ENCODE peak calls at places on chromosomes 2 and 18, in six cellular contexts. T, H, I, S, D and Z are unnamed samples.

GRCh38 chr2:8135051-8135675 is 546.7 kb upstream of the ID2 start:
- DNase-seq in D (no peak), T (no peak), S (no peak), I (no peak), H (no peak), Z (no peak)

GRCh38 chr2:20249170-20249569 is 24.2 kb upstream of the SDC1 start:
- DNase-seq in H (no peak), S (no peak), T (no peak), D (no peak), I (no peak), Z (no peak)

GRCh38 chr2:143083636-143084035 is 45.6 kb upstream of the ARHGAP15 start:
- DNase-seq in T (no peak), I (no peak), S (no peak), H (peak), D (no peak), Z (no peak)

GRCh38 chr2:240902615-240903041 is 3.5 kb upstream of the CROCC2 start:
- DNase-seq in H (no peak), T (no peak), S (no peak), I (no peak), D (no peak), Z (no peak)

GRCh38 chr2:239394346-239394945 is 6.4 kb downstream of the HDAC4 start:
- DNase-seq in S (no peak), T (no peak), I (no peak), H (no peak), D (no peak), Z (peak)

GRCh38 chr2:108323619-108324018 is 34.9 kb downstream of the SULT1C2 start:
- DNase-seq in S (no peak), D (no peak), T (no peak), I (no peak), H (no peak), Z (no peak)

GRCh38 chr18:34794346-34794745 is 84.2 kb downstream of the DTNA start:
- DNase-seq in T (no peak), H (no peak), D (no peak), S (no peak), I (peak), Z (no peak)

GRCh38 chr2:58436842-58437241 is 195.7 kb upstream of the FANCL start:
- DNase-seq in S (no peak), T (no peak), I (no peak), H (no peak), D (no peak), Z (no peak)

GRCh38 chr2:178029342-178029741 is 43.2 kb downstream of the PDE11A start:
- DNase-seq in I (no peak), H (no peak), S (no peak), D (no peak), T (no peak), Z (no peak)

GRCh38 chr2:239534581-239535412 is 134.0 kb upstream of the HDAC4 start:
- DNase-seq in I (no peak), S (no peak), D (no peak), H (no peak), T (no peak), Z (no peak)

GRCh38 chr2:69718338-69718965 is 23.5 kb upstream of the ANXA4 start:
- DNase-seq in S (no peak), T (no peak), D (no peak), H (no peak), I (no peak), Z (no peak)

GRCh38 chr2:69674301-69674640 is 30.7 kb upstream of the AAK1 start:
- DNase-seq in H (no peak), T (no peak), I (no peak), D (no peak), S (no peak), Z (no peak)

GRCh38 chr2:203886579-203887230 is 19.1 kb downstream of the CTLA4 start:
- DNase-seq in D (no peak), T (no peak), S (no peak), H (no peak), I (no peak), Z (no peak)

GRCh38 chr2:231545105-231545902 is 15.1 kb upstream of the NMUR1 start:
- DNase-seq in H (no peak), T (peak), I (no peak), D (no peak), S (no peak), Z (no peak)

GRCh38 chr2:201631041-201631440 is 12.3 kb downstream of the TMEM237 start:
- DNase-seq in D (no peak), T (no peak), I (no peak), S (no peak), H (no peak), Z (no peak)

GRCh38 chr2:53422979-53423378 is 344.6 kb upstream of the CHAC2 start:
- DNase-seq in T (no peak), S (no peak), I (peak), D (peak), H (peak), Z (no peak)

GRCh38 chr2:241036964-241037421 is 38.6 kb downstream of the SNED1 start:
- DNase-seq in T (no peak), I (no peak), S (no peak), H (no peak), D (no peak), Z (no peak)

GRCh38 chr2:85189606-85190270 is 56.5 kb downstream of the TCF7L1 start:
- DNase-seq in T (no peak), S (no peak), H (no peak), I (peak), D (no peak), Z (no peak)

GRCh38 chr2:234496835-234497591 is at the start of gene ARL4C:
- DNase-seq in T (no peak), H (peak), S (peak), I (peak), D (peak), Z (no peak)

GRCh38 chr2:60823694-60824305 is 57.6 kb upstream of the REL start:
- DNase-seq in I (no peak), D (no peak), S (no peak), H (no peak), T (no peak), Z (no peak)

GRCh38 chr2:1010373-1011017 is 59.8 kb downstream of the SNTG2 start:
- DNase-seq in T (no peak), S (no peak), I (peak), H (no peak), D (no peak), Z (no peak)